ENCODE peak calls at places on chromosomes 1 and 21, in eight cellular contexts. F is BJ, N is cardiac muscle cell, C is colonic mucosa, X is astrocyte, B is heart right ventricle, O is fibroblast of the aortic adventitia, I is endothelial cell. T is an unnamed sample.
A peak's percentile ranks its signal among the peaks of the same experiment; 100 is the strongest.

GRCh38 chr1:221397606-221398005 is 344.3 kb downstream of the DUSP10 start:
- DNase-seq in F (no peak), N (no peak), C (no peak), X (no peak), B (no peak), O (no peak), I (no peak), T (no peak)

GRCh38 chr1:29599826-29600225 is 363.5 kb downstream of the PTPRU start:
- DNase-seq in F (no peak), N (no peak), C (no peak), X (no peak), B (no peak), O (no peak), I (no peak), T (no peak)

GRCh38 chr1:42680045-42680444 is 2.2 kb upstream of the YBX1 start:
- DNase-seq in F (no peak), N (no peak), C (no peak), X (no peak), B (no peak), O (no peak), I (no peak), T (no peak)

GRCh38 chr1:37473431-37474050 is 839 bp upstream of the ZC3H12A start:
- DNase-seq in F (no peak), N (no peak), C (peak; percentile 56), X (peak; percentile 16), B (no peak), O (peak; percentile 45), I (no peak), T (no peak)

GRCh38 chr1:232074265-232074664 is 447.7 kb downstream of the DISC1 start:
- DNase-seq in F (no peak), N (no peak), C (no peak), X (no peak), B (no peak), O (peak; percentile 27), I (no peak), T (no peak)

GRCh38 chr1:40314721-40315238 is 2.3 kb downstream of the COL9A2 start:
- DNase-seq in F (no peak), N (no peak), C (no peak), X (peak; percentile 15), B (no peak), O (no peak), I (no peak), T (no peak)

GRCh38 chr21:35048183-35048601 is 910 bp downstream of the RUNX1 start:
- DNase-seq in F (no peak), N (no peak), C (no peak), X (peak; percentile 30), B (no peak), O (no peak), I (no peak), T (no peak)

GRCh38 chr1:169019419-169020058 is 87.0 kb upstream of the ATP1B1 start:
- DNase-seq in F (no peak), N (no peak), C (peak; percentile 67), X (no peak), B (no peak), O (no peak), I (no peak), T (no peak)

GRCh38 chr1:184636156-184636448 is 118.6 kb downstream of the EDEM3 start:
- DNase-seq in F (no peak), N (no peak), C (no peak), X (no peak), B (no peak), O (no peak), I (no peak), T (no peak)

GRCh38 chr1:79043506-79043905 is 37.0 kb upstream of the ADGRL4 start:
- DNase-seq in F (no peak), N (peak; percentile 83), C (no peak), X (peak; percentile 70), B (no peak), O (peak; percentile 87), I (no peak), T (no peak)

GRCh38 chr1:38005195-38006007 is at the start of gene FHL3:
- DNase-seq in F (no peak), N (peak; percentile 82), C (no peak), X (peak; percentile 35), B (peak; percentile 76), O (no peak), I (peak; percentile 70), T (no peak)

GRCh38 chr1:25517476-25518394 is 25.7 kb upstream of the LDLRAP1 start:
- DNase-seq in F (no peak), N (no peak), C (no peak), X (no peak), B (no peak), O (no peak), I (no peak), T (no peak)
- TF ChIP-seq CTCF in F (no peak), N (no peak), C (no peak), X (no peak), B (no peak), O (no peak), I (peak; percentile 29), T (no peak)

GRCh38 chr1:205749826-205750682 is at the start of gene NUCKS1:
- DNase-seq in F (peak; percentile 92), N (peak; percentile 100), C (peak; percentile 98), X (peak; percentile 100), B (peak; percentile 99), O (peak; percentile 100), I (peak; percentile 90), T (peak; percentile 92)

GRCh38 chr1:205748398-205749093 is 1.4 kb downstream of the NUCKS1 start:
- DNase-seq in F (no peak), N (peak; percentile 96), C (peak; percentile 30), X (peak; percentile 62), B (peak; percentile 12), O (peak; percentile 91), I (no peak), T (no peak)

GRCh38 chr1:205750683-205751651 is 985 bp upstream of the NUCKS1 start:
- DNase-seq in F (no peak), N (no peak), C (no peak), X (no peak), B (no peak), O (no peak), I (no peak), T (no peak)

GRCh38 chr1:205746757-205747412 is 3.1 kb downstream of the NUCKS1 start:
- DNase-seq in F (no peak), N (peak; percentile 16), C (no peak), X (peak; percentile 4), B (no peak), O (peak; percentile 28), I (no peak), T (no peak)

GRCh38 chr1:205749094-205749825 is 722 bp downstream of the NUCKS1 start:
- DNase-seq in F (peak; percentile 64), N (peak; percentile 99), C (peak; percentile 96), X (peak; percentile 88), B (peak; percentile 95), O (peak; percentile 91), I (peak; percentile 95), T (peak; percentile 36)
- TF ChIP-seq CTCF in F (no peak), N (no peak), C (no peak), X (no peak), B (no peak), O (no peak), I (no peak), T (no peak)

GRCh38 chr1:22731924-22732522 is 21.4 kb downstream of the EPHB2 start:
- DNase-seq in F (no peak), N (peak; percentile 57), C (peak; percentile 45), X (no peak), B (no peak), O (peak; percentile 63), I (peak; percentile 40), T (no peak)
- TF ChIP-seq CTCF in F (peak; percentile 47), N (peak; percentile 69), C (no peak), X (no peak), B (no peak), O (peak; percentile 69), I (no peak), T (peak; percentile 17)

GRCh38 chr1:54107131-54107530 is 45.7 kb downstream of the CDCP2 start:
- DNase-seq in F (no peak), N (peak; percentile 28), C (no peak), X (no peak), B (no peak), O (no peak), I (no peak), T (no peak)
- TF ChIP-seq CTCF in F (peak; percentile 30), N (peak; percentile 36), C (no peak), X (peak; percentile 16), B (no peak), O (peak; percentile 25), I (no peak), T (peak; percentile 22)

DNA sequence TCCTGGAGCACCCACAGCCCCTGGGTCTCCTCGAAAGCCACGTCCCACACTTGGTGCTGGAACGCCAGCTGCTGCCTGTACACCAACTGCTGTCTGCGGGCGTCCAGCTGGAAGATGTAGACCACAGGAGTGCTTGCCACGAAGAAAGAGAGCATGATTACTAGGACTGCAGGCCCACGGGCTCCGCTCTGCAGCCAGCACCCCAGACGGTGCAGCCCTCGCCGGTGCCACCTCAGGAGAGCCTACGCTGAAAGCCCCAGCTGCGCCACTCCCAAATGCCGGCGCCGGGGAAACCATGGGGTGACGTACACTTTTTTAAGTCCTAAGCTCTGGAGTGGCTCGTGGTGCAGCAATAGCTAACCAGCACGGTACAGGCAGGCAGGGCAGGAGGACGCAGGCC is 25.7 kb downstream of the WDR4 start:
- DNase-seq in F (no peak), N (no peak), C (no peak), X (no peak), B (no peak), O (no peak), I (no peak), T (no peak)
- TF ChIP-seq CTCF in F (no peak), N (no peak), C (no peak), X (no peak), B (no peak), O (no peak), I (no peak), T (no peak)

GRCh38 chr1:214816603-214817002 is 213.6 kb downstream of the CENPF start:
- DNase-seq in F (no peak), N (no peak), C (no peak), X (no peak), B (no peak), O (no peak), I (no peak), T (no peak)
- TF ChIP-seq CTCF in F (peak; percentile 7), N (no peak), C (no peak), X (no peak), B (no peak), O (peak; percentile 39), I (peak; percentile 54), T (peak; percentile 35)

GRCh38 chr1:86787626-86788025 is 83.2 kb downstream of the SH3GLB1 start:
- DNase-seq in F (no peak), N (no peak), C (no peak), X (no peak), B (no peak), O (no peak), I (no peak), T (no peak)

GRCh38 chr1:86788300-86789206 is 84.2 kb downstream of the SH3GLB1 start:
- DNase-seq in F (no peak), N (peak; percentile 90), C (no peak), X (peak; percentile 99), B (no peak), O (peak; percentile 98), I (no peak), T (peak; percentile 36)
- TF ChIP-seq CTCF in F (no peak), N (no peak), C (no peak), X (no peak), B (no peak), O (no peak), I (no peak), T (no peak)

T was measured in epithelial cell of proximal tubule.